ENCODE peak calls at places on chromosomes 11 and 22, in six cellular contexts. One of them, this sample, is unnamed.

GRCh38 chr11:58965246-58965985 is 26.1 kb downstream of the GLYATL1 start:
- DNase-seq in NCI-H1105 treated with DMSO at 0.1 percent for 48 hours: no peak
- DNase-seq in GM04504: no peak
- DNase-seq in activated T-helper 1 cell treated with anti-CD3 and anti-CD28 coated beads, Interleukin-2, amount 50 U/mL, for 16 hours: no peak
- DNase-seq in cerebellum: no peak
- DNase-seq in G401: no peak
- DNase-seq in this sample: no peak

GRCh38 chr22:38924197-38924952 is 33.0 kb upstream of the APOBEC3A start:
- DNase-seq in NCI-H1105 treated with DMSO at 0.1 percent for 48 hours: peak
- DNase-seq in GM04504: peak
- DNase-seq in activated T-helper 1 cell treated with anti-CD3 and anti-CD28 coated beads, Interleukin-2, amount 50 U/mL, for 16 hours: no peak
- DNase-seq in cerebellum: peak
- DNase-seq in G401: peak
- DNase-seq in this sample: peak

GRCh38 chr11:118241191-118242098 is 10.7 kb downstream of the MPZL3 start:
- DNase-seq in NCI-H1105 treated with DMSO at 0.1 percent for 48 hours: no peak
- DNase-seq in GM04504: no peak
- DNase-seq in activated T-helper 1 cell treated with anti-CD3 and anti-CD28 coated beads, Interleukin-2, amount 50 U/mL, for 16 hours: no peak
- DNase-seq in cerebellum: peak
- DNase-seq in G401: no peak
- DNase-seq in this sample: no peak

GRCh38 chr22:43270314-43270908 is 72.8 kb downstream of the SCUBE1 start:
- DNase-seq in NCI-H1105 treated with DMSO at 0.1 percent for 48 hours: no peak
- DNase-seq in GM04504: no peak
- DNase-seq in activated T-helper 1 cell treated with anti-CD3 and anti-CD28 coated beads, Interleukin-2, amount 50 U/mL, for 16 hours: no peak
- DNase-seq in cerebellum: no peak
- DNase-seq in G401: no peak
- DNase-seq in this sample: no peak

GRCh38 chr22:44340271-44341239 is 27.8 kb upstream of the SHISAL1 start:
- DNase-seq in NCI-H1105 treated with DMSO at 0.1 percent for 48 hours: peak
- DNase-seq in GM04504: no peak
- DNase-seq in activated T-helper 1 cell treated with anti-CD3 and anti-CD28 coated beads, Interleukin-2, amount 50 U/mL, for 16 hours: no peak
- DNase-seq in cerebellum: peak
- DNase-seq in G401: peak
- DNase-seq in this sample: no peak

GRCh38 chr11:29063630-29064361 is 953.0 kb downstream of the KCNA4 start:
- DNase-seq in NCI-H1105 treated with DMSO at 0.1 percent for 48 hours: no peak
- DNase-seq in GM04504: no peak
- DNase-seq in activated T-helper 1 cell treated with anti-CD3 and anti-CD28 coated beads, Interleukin-2, amount 50 U/mL, for 16 hours: no peak
- DNase-seq in cerebellum: no peak
- DNase-seq in G401: no peak
- DNase-seq in this sample: no peak

GRCh38 chr11:103907548-103908455 is 128.6 kb upstream of the DDI1 start:
- DNase-seq in NCI-H1105 treated with DMSO at 0.1 percent for 48 hours: no peak
- DNase-seq in GM04504: no peak
- DNase-seq in activated T-helper 1 cell treated with anti-CD3 and anti-CD28 coated beads, Interleukin-2, amount 50 U/mL, for 16 hours: no peak
- DNase-seq in cerebellum: no peak
- DNase-seq in G401: no peak
- DNase-seq in this sample: no peak

GRCh38 chr22:41146573-41146972 is 54.2 kb downstream of the EP300 start:
- DNase-seq in NCI-H1105 treated with DMSO at 0.1 percent for 48 hours: no peak
- DNase-seq in GM04504: no peak
- DNase-seq in activated T-helper 1 cell treated with anti-CD3 and anti-CD28 coated beads, Interleukin-2, amount 50 U/mL, for 16 hours: no peak
- DNase-seq in cerebellum: no peak
- DNase-seq in G401: no peak
- DNase-seq in this sample: no peak

GRCh38 chr11:116775975-116776374 is 3.2 kb upstream of the BUD13 start:
- DNase-seq in NCI-H1105 treated with DMSO at 0.1 percent for 48 hours: no peak
- DNase-seq in GM04504: no peak
- DNase-seq in activated T-helper 1 cell treated with anti-CD3 and anti-CD28 coated beads, Interleukin-2, amount 50 U/mL, for 16 hours: no peak
- DNase-seq in cerebellum: no peak
- DNase-seq in G401: no peak
- DNase-seq in this sample: no peak

GRCh38 chr11:122754553-122755322 is 83.6 kb upstream of the CRTAM start:
- DNase-seq in NCI-H1105 treated with DMSO at 0.1 percent for 48 hours: no peak
- DNase-seq in GM04504: no peak
- DNase-seq in activated T-helper 1 cell treated with anti-CD3 and anti-CD28 coated beads, Interleukin-2, amount 50 U/mL, for 16 hours: no peak
- DNase-seq in cerebellum: no peak
- DNase-seq in G401: no peak
- DNase-seq in this sample: no peak

GRCh38 chr11:92556435-92556834 is 331.8 kb downstream of the FAT3 start:
- DNase-seq in NCI-H1105 treated with DMSO at 0.1 percent for 48 hours: no peak
- DNase-seq in GM04504: no peak
- DNase-seq in activated T-helper 1 cell treated with anti-CD3 and anti-CD28 coated beads, Interleukin-2, amount 50 U/mL, for 16 hours: no peak
- DNase-seq in cerebellum: no peak
- DNase-seq in G401: no peak
- DNase-seq in this sample: no peak

GRCh38 chr11:74671520-74672196 is 59.6 kb downstream of the CHRDL2 start:
- DNase-seq in NCI-H1105 treated with DMSO at 0.1 percent for 48 hours: no peak
- DNase-seq in GM04504: peak
- DNase-seq in activated T-helper 1 cell treated with anti-CD3 and anti-CD28 coated beads, Interleukin-2, amount 50 U/mL, for 16 hours: no peak
- DNase-seq in cerebellum: no peak
- DNase-seq in G401: no peak
- DNase-seq in this sample: no peak

GRCh38 chr22:31036671-31037550 is 44.2 kb upstream of the SMTN start:
- DNase-seq in NCI-H1105 treated with DMSO at 0.1 percent for 48 hours: no peak
- DNase-seq in GM04504: peak
- DNase-seq in activated T-helper 1 cell treated with anti-CD3 and anti-CD28 coated beads, Interleukin-2, amount 50 U/mL, for 16 hours: no peak
- DNase-seq in cerebellum: no peak
- DNase-seq in G401: no peak
- DNase-seq in this sample: no peak

GRCh38 chr11:910589-911030 is at the start of gene CHID1:
- DNase-seq in NCI-H1105 treated with DMSO at 0.1 percent for 48 hours: peak
- DNase-seq in GM04504: no peak
- DNase-seq in activated T-helper 1 cell treated with anti-CD3 and anti-CD28 coated beads, Interleukin-2, amount 50 U/mL, for 16 hours: peak
- DNase-seq in cerebellum: peak
- DNase-seq in G401: peak
- DNase-seq in this sample: peak

GRCh38 chr11:32435152-32435480 is 223 bp downstream of the WT1 start:
- DNase-seq in NCI-H1105 treated with DMSO at 0.1 percent for 48 hours: no peak
- DNase-seq in GM04504: no peak
- DNase-seq in activated T-helper 1 cell treated with anti-CD3 and anti-CD28 coated beads, Interleukin-2, amount 50 U/mL, for 16 hours: no peak
- DNase-seq in cerebellum: no peak
- DNase-seq in G401: no peak
- DNase-seq in this sample: no peak

GRCh38 chr22:23060612-23061400 is 9.5 kb upstream of the GNAZ start:
- DNase-seq in NCI-H1105 treated with DMSO at 0.1 percent for 48 hours: no peak
- DNase-seq in GM04504: no peak
- DNase-seq in activated T-helper 1 cell treated with anti-CD3 and anti-CD28 coated beads, Interleukin-2, amount 50 U/mL, for 16 hours: no peak
- DNase-seq in cerebellum: no peak
- DNase-seq in G401: no peak
- DNase-seq in this sample: no peak

GRCh38 chr22:35377735-35378134 is 3.2 kb upstream of the HMOX1 start:
- DNase-seq in NCI-H1105 treated with DMSO at 0.1 percent for 48 hours: no peak
- DNase-seq in GM04504: no peak
- DNase-seq in activated T-helper 1 cell treated with anti-CD3 and anti-CD28 coated beads, Interleukin-2, amount 50 U/mL, for 16 hours: no peak
- DNase-seq in cerebellum: no peak
- DNase-seq in G401: no peak
- DNase-seq in this sample: no peak

GRCh38 chr22:48710410-48710809 is 1117.3 kb downstream of the BRD1 start:
- DNase-seq in NCI-H1105 treated with DMSO at 0.1 percent for 48 hours: no peak
- DNase-seq in GM04504: no peak
- DNase-seq in activated T-helper 1 cell treated with anti-CD3 and anti-CD28 coated beads, Interleukin-2, amount 50 U/mL, for 16 hours: no peak
- DNase-seq in cerebellum: no peak
- DNase-seq in G401: no peak
- DNase-seq in this sample: no peak

GRCh38 chr11:126408496-126408895 is 53.0 kb downstream of the ST3GAL4 start:
- DNase-seq in NCI-H1105 treated with DMSO at 0.1 percent for 48 hours: no peak
- DNase-seq in GM04504: no peak
- DNase-seq in activated T-helper 1 cell treated with anti-CD3 and anti-CD28 coated beads, Interleukin-2, amount 50 U/mL, for 16 hours: no peak
- DNase-seq in cerebellum: no peak
- DNase-seq in G401: no peak
- DNase-seq in this sample: no peak

GRCh38 chr22:29477919-29478318 is 2.1 kb upstream of the NEFH start:
- DNase-seq in NCI-H1105 treated with DMSO at 0.1 percent for 48 hours: peak
- DNase-seq in GM04504: no peak
- DNase-seq in activated T-helper 1 cell treated with anti-CD3 and anti-CD28 coated beads, Interleukin-2, amount 50 U/mL, for 16 hours: no peak
- DNase-seq in cerebellum: peak
- DNase-seq in G401: peak
- DNase-seq in this sample: no peak

GRCh38 chr11:120748485-120748814 is 236.9 kb downstream of the GRIK4 start:
- DNase-seq in NCI-H1105 treated with DMSO at 0.1 percent for 48 hours: peak
- DNase-seq in GM04504: no peak
- DNase-seq in activated T-helper 1 cell treated with anti-CD3 and anti-CD28 coated beads, Interleukin-2, amount 50 U/mL, for 16 hours: no peak
- DNase-seq in cerebellum: no peak
- DNase-seq in G401: no peak
- DNase-seq in this sample: no peak

GRCh38 chr11:127875076-127875475 is 712.3 kb downstream of the ETS1 start:
- DNase-seq in NCI-H1105 treated with DMSO at 0.1 percent for 48 hours: no peak
- DNase-seq in GM04504: no peak
- DNase-seq in activated T-helper 1 cell treated with anti-CD3 and anti-CD28 coated beads, Interleukin-2, amount 50 U/mL, for 16 hours: no peak
- DNase-seq in cerebellum: no peak
- DNase-seq in G401: no peak
- DNase-seq in this sample: no peak